ENCODE peak calls at places on chromosomes 16 and 17, in seven cellular contexts. X is prostate gland; Z is IMR-90; Y is aorta; J is tibial artery; T is hepatocyte; E is naive thymus-derived CD4-positive, alpha-beta T cell. K is an unnamed sample. For H3K4me1 and H3K27me3, the result is how much of the 10 kb centered on the place peaks cover.

GRCh38 chr17:1137465-1137894 is 42.3 kb downstream of the ABR start:
- DNase-seq in X (no peak), Z (no peak), Y (no peak), J (no peak), T (no peak), E (peak), K (no peak)

GRCh38 chr17:68600123-68600880 is 865 bp downstream of the FAM20A start:
- DNase-seq in X (no peak), Z (no peak), Y (peak), J (no peak), T (peak), E (no peak), K (peak)

GRCh38 chr17:7475764-7476422 is 3.5 kb downstream of the ZBTB4 start:
- DNase-seq in X (no peak), Z (peak), Y (no peak), J (peak), T (peak), E (no peak), K (peak)

GRCh38 chr17:61412860-61413653 is 13.4 kb downstream of the TBX2 start:
- DNase-seq in X (no peak), Z (no peak), Y (peak), J (peak), T (peak), E (no peak), K (no peak)

GRCh38 chr16:4358831-4359561 is 7.9 kb upstream of the PAM16 start:
- DNase-seq in X (no peak), Z (no peak), Y (peak), J (no peak), T (peak), E (peak), K (peak)

GRCh38 chr17:81228420-81228819 is 5.7 kb upstream of the CEP131 start:
- DNase-seq in X (no peak), Z (no peak), Y (no peak), J (no peak), T (no peak), E (no peak), K (no peak)

GRCh38 chr17:27413792-27414191 is 42.5 kb upstream of the KSR1 start:
- DNase-seq in X (no peak), Z (no peak), Y (no peak), J (no peak), T (no peak), E (no peak), K (no peak)

GRCh38 chr16:27179500-27180072 is 23.7 kb upstream of the KDM8 start:
- DNase-seq in X (peak), Z (peak), Y (peak), J (peak), T (peak), E (peak), K (peak)

GRCh38 chr17:67481808-67482207 is 104.7 kb downstream of the PITPNC1 start:
- DNase-seq in X (no peak), Z (peak), Y (no peak), J (no peak), T (peak), E (no peak), K (no peak)

GRCh38 chr16:54027126-54027922 is 259.3 kb downstream of the IRX3 start:
- DNase-seq in X (no peak), Z (peak), Y (no peak), J (no peak), T (no peak), E (no peak), K (no peak)

GRCh38 chr16:55809851-55810250 is 23.0 kb downstream of the CES1 start:
- DNase-seq in X (no peak), Z (no peak), Y (no peak), J (no peak), T (no peak), E (no peak), K (no peak)

DNA sequence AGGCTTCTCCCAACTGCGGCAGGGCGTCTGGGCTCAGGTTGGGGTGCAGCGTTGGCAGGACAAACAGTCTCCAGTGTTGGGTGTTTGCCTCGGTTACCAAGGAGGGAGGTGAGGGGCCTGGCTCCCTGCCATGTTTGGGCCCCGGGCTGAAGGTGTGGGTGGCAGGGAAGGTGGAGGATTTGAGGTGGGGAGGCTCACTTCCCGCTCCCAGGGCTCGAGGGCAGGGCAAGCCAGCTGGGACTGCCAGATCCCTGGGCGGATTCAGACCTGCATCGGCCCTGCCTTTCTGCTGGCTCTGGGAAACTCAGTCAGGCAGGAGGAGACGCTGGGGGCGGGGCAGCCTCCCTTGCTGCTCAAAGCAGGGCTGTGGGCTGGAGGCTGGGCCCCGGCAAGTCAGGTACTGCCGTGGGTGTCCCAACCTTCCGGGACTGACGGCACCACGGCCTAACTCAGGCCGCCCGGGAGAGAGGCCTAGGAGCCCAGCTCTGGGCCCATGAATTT is 31.3 kb upstream of the KRT17 start:
- DNase-seq in X (peak), Z (no peak), Y (no peak), J (no peak), T (peak), E (no peak), K (no peak)
- H3K27ac ChIP-seq in X (peak), Z (no peak), Y (no peak), J (no peak), T (peak), E (no peak), K (no peak)

GRCh38 chr16:2516391-2517240 is 2.9 kb downstream of the ATP6V0C start:
- DNase-seq in X (no peak), Z (peak), Y (peak), J (no peak), T (no peak), E (no peak), K (no peak)
- H3K4me1 ChIP-seq in X (under half), Z (under half), Y (under half), J (under half), T (under half), E (half or more), K (under half)

DNA sequence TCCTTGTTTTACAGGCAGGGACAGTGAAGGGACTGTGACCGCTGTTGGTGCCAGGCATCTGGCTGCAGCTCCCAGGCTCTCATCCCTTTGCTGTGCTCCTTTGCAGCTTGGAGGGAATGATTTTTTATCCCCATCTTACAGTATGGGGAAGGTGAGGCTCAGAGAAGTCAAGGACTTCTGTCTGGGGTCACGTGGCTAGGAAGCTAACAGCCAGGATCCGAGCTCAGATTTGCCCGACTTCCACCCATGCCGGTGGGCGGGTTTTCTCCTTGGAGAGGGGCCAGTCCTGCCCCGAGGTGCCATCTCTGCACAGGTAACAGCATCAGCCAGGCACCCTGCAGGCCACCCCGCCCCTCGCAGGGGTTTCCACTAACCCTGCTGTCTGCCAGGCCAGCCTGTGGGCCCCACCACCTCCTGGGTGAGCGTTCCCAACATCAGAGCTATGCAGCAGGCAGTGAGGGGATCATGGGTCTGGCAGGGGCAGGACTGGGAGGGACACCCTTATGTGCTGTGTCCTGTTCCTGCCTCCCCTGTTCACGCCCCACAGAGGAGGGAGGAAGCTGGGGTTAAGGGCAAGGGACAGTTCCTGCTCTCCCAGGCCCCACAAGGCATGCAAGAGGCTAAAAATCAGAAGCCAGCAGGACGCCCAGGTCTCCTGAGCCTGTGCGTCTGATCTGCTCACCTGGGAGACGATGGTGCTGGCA is 25.4 kb downstream of the JPH3 start:
- DNase-seq in X (no peak), Z (no peak), Y (no peak), J (no peak), T (no peak), E (no peak), K (peak)
- H3K27me3 ChIP-seq in X (under half), Z (half or more), Y (under half), J (half or more), T (under half), E (under half), K (under half)

GRCh38 chr16:2466667-2467300 is 4.3 kb upstream of the NTN3 start:
- DNase-seq in X (no peak), Z (no peak), Y (no peak), J (no peak), T (no peak), E (no peak), K (peak)
- H3K27ac ChIP-seq in X (no peak), Z (no peak), Y (no peak), J (no peak), T (peak), E (no peak), K (no peak)

GRCh38 chr17:57550671-57551315 is 194.3 kb downstream of the CCDC182 start:
- DNase-seq in X (no peak), Z (no peak), Y (no peak), J (no peak), T (no peak), E (no peak), K (no peak)

GRCh38 chr17:57553525-57553924 is 191.6 kb downstream of the CCDC182 start:
- DNase-seq in X (no peak), Z (peak), Y (no peak), J (no peak), T (no peak), E (no peak), K (peak)

GRCh38 chr17:57553991-57554825 is 190.9 kb downstream of the CCDC182 start:
- DNase-seq in X (no peak), Z (peak), Y (no peak), J (no peak), T (peak), E (no peak), K (no peak)

GRCh38 chr17:57551321-57552079 is 193.6 kb downstream of the CCDC182 start:
- DNase-seq in X (no peak), Z (no peak), Y (no peak), J (no peak), T (no peak), E (peak), K (no peak)

GRCh38 chr17:57552114-57552601 is 192.9 kb downstream of the CCDC182 start:
- DNase-seq in X (no peak), Z (no peak), Y (peak), J (no peak), T (peak), E (peak), K (peak)
- H3K4me1 ChIP-seq in X (under half), Z (under half), Y (under half), J (under half), T (under half), E (under half), K (under half)

GRCh38 chr17:74349120-74349519 is 12.5 kb downstream of the BTBD17 start:
- DNase-seq in X (no peak), Z (no peak), Y (no peak), J (no peak), T (no peak), E (no peak), K (no peak)

GRCh38 chr17:74351552-74352210 is 10.0 kb downstream of the BTBD17 start:
- DNase-seq in X (no peak), Z (no peak), Y (no peak), J (no peak), T (peak), E (no peak), K (no peak)

GRCh38 chr17:74347646-74348045 is 14.0 kb downstream of the BTBD17 start:
- DNase-seq in X (no peak), Z (no peak), Y (no peak), J (no peak), T (no peak), E (no peak), K (no peak)

GRCh38 chr17:74353446-74354060 is 8.1 kb downstream of the BTBD17 start:
- DNase-seq in X (no peak), Z (no peak), Y (no peak), J (no peak), T (no peak), E (no peak), K (no peak)

GRCh38 chr17:74350486-74350885 is 11.2 kb downstream of the BTBD17 start:
- DNase-seq in X (no peak), Z (no peak), Y (no peak), J (no peak), T (no peak), E (no peak), K (no peak)
- H3K27me3 ChIP-seq in X (under half), Z (under half), Y (under half), J (half or more), T (half or more), E (under half), K (under half)

DNA sequence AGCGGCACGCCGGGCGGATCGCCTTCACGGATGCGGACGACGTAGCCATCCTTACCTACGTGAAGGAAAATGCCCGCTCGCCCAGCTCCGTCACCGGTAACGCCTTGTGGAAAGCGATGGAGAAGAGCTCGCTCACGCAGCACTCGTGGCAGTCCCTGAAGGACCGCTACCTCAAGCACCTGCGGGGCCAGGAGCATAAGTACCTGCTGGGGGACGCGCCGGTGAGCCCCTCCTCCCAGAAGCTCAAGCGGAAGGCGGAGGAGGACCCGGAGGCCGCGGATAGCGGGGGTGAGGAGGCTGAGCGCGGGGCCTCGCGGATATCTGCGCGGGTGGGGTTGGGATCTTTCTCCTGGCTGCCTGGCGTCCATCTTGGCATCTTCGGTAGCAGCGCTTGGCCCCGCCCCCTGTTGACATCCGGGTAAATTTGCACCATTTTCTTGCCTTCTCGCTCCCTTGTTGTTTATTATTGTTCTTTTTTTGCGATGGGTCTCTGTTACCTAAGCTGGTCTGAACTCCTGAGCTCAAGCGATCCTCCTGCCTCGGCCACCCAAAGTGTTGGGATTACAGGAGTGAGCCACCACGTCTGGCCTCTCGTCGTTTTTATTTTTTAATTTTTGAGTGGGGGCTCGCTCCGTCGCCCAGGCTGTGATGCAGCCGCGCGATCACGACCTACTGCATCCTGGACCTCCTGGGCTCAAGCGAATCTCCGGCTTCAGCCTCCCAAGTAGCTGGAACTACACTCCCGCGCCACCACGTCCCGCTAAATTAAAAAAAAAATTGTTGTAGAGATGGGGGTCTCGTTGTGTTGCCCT is 898 bp downstream of the TERF2IP start:
- DNase-seq in X (peak), Z (peak), Y (peak), J (peak), T (peak), E (peak), K (peak)
- H3K27ac ChIP-seq in X (peak), Z (peak), Y (peak), J (peak), T (peak), E (peak), K (peak)

GRCh38 chr17:65181237-65182061 is 44.3 kb downstream of the RGS9 start:
- DNase-seq in X (no peak), Z (no peak), Y (no peak), J (no peak), T (no peak), E (no peak), K (no peak)
- H3K4me1 ChIP-seq in X (under half), Z (under half), Y (under half), J (under half), T (under half), E (under half), K (under half)

K was measured in right cardiac atrium.